ENCODE peak calls at places on chromosomes 13 and 19, in eight cellular contexts. O is cardiac muscle cell, C is ELR, A is sciatic nerve, Y is AG04450, M is left cardiac atrium, T is WTC11, Z is cardiac fibroblast. I is an unnamed sample.

GRCh38 chr19:17098326-17098725 is 22.7 kb downstream of the MYO9B start:
- DNase-seq in O (no peak), C (no peak), A (no peak), Y (no peak), M (no peak), T (no peak), Z (no peak), I (no peak)

GRCh38 chr19:29745253-29745652 is 30.2 kb upstream of the C19orf12 start:
- DNase-seq in O (peak; percentile 16), C (peak; percentile 8), A (no peak), Y (no peak), M (no peak), T (peak; percentile 69), Z (no peak), I (no peak)

GRCh38 chr19:1522838-1523237 is 1.0 kb upstream of the PLK5 start:
- DNase-seq in O (no peak), C (no peak), A (no peak), Y (no peak), M (no peak), T (no peak), Z (no peak), I (no peak)

GRCh38 chr13:34863360-34864135 is 78.5 kb upstream of the NBEA start:
- DNase-seq in O (no peak), C (peak; percentile 82), A (no peak), Y (peak; percentile 10), M (no peak), T (no peak), Z (peak; percentile 57), I (no peak)

GRCh38 chr13:29589234-29589633 is 6.3 kb downstream of the SLC7A1 start:
- DNase-seq in O (no peak), C (peak; percentile 77), A (no peak), Y (no peak), M (no peak), T (no peak), Z (no peak), I (no peak)

GRCh38 chr13:39415003-39415402 is 188.0 kb downstream of the LHFPL6 start:
- DNase-seq in O (no peak), C (no peak), A (no peak), Y (no peak), M (peak; percentile 24), T (no peak), Z (peak; percentile 96), I (no peak)

GRCh38 chr13:87999791-88000190 is 328.6 kb downstream of the SLITRK5 start:
- DNase-seq in O (peak; percentile 4), C (peak; percentile 38), A (no peak), Y (no peak), M (no peak), T (no peak), Z (no peak), I (no peak)

GRCh38 chr19:32652893-32653625 is 21.9 kb downstream of the ANKRD27 start:
- DNase-seq in O (peak; percentile 6), C (no peak), A (peak; percentile 73), Y (peak; percentile 65), M (peak; percentile 89), T (no peak), Z (peak; percentile 80), I (peak; percentile 74)

GRCh38 chr13:31042501-31043165 is 110.2 kb downstream of the TEX26 start:
- DNase-seq in O (no peak), C (no peak), A (no peak), Y (no peak), M (no peak), T (no peak), Z (no peak), I (no peak)

GRCh38 chr13:114167445-114167844 is 11.6 kb upstream of the CFAP97D2 start:
- DNase-seq in O (no peak), C (peak; percentile 39), A (no peak), Y (no peak), M (no peak), T (no peak), Z (no peak), I (no peak)

GRCh38 chr13:110648848-110649421 is 33.6 kb downstream of the NAXD start:
- DNase-seq in O (no peak), C (no peak), A (no peak), Y (no peak), M (peak; percentile 6), T (no peak), Z (no peak), I (no peak)

GRCh38 chr19:45354443-45354842 is 13.9 kb downstream of the KLC3 start:
- DNase-seq in O (no peak), C (no peak), A (no peak), Y (no peak), M (no peak), T (no peak), Z (no peak), I (no peak)

GRCh38 chr19:31214086-31214485 is 135.2 kb downstream of the TSHZ3 start:
- DNase-seq in O (no peak), C (peak; percentile 99), A (peak; percentile 66), Y (peak; percentile 98), M (peak; percentile 57), T (no peak), Z (peak; percentile 97), I (peak; percentile 51)

GRCh38 chr19:459724-460511 is 915 bp downstream of the SHC2 start:
- DNase-seq in O (peak; percentile 79), C (peak; percentile 37), A (peak; percentile 86), Y (no peak), M (peak; percentile 68), T (peak; percentile 60), Z (peak; percentile 20), I (peak; percentile 45)

GRCh38 chr19:39130337-39131254 is 5.0 kb downstream of the PAK4 start:
- DNase-seq in O (no peak), C (no peak), A (no peak), Y (no peak), M (no peak), T (no peak), Z (no peak), I (no peak)

GRCh38 chr19:16051254-16052025 is 24.9 kb upstream of the TPM4 start:
- DNase-seq in O (no peak), C (peak; percentile 33), A (no peak), Y (no peak), M (no peak), T (no peak), Z (peak; percentile 42), I (no peak)

GRCh38 chr19:55641376-55642152 is 762 bp downstream of the ZNF580 start:
- DNase-seq in O (peak; percentile 62), C (peak; percentile 53), A (no peak), Y (no peak), M (no peak), T (no peak), Z (peak; percentile 32), I (no peak)

GRCh38 chr13:112851107-112852046 is 117.6 kb upstream of the MCF2L start:
- DNase-seq in O (no peak), C (no peak), A (no peak), Y (no peak), M (no peak), T (no peak), Z (no peak), I (no peak)

GRCh38 chr19:45403781-45404556 is 900 bp downstream of the PPP1R13L start:
- DNase-seq in O (peak; percentile 76), C (peak; percentile 60), A (no peak), Y (no peak), M (peak; percentile 76), T (peak; percentile 94), Z (no peak), I (peak; percentile 71)

GRCh38 chr13:97108535-97108910 is 113.6 kb upstream of the MBNL2 start:
- DNase-seq in O (no peak), C (no peak), A (no peak), Y (no peak), M (no peak), T (no peak), Z (peak; percentile 79), I (no peak)

GRCh38 chr13:106299616-106300015 is 235.8 kb downstream of the EFNB2 start:
- DNase-seq in O (no peak), C (no peak), A (no peak), Y (no peak), M (no peak), T (no peak), Z (no peak), I (no peak)

GRCh38 chr13:70623260-70623659 is 515.0 kb upstream of the KLHL1 start:
- DNase-seq in O (no peak), C (peak; percentile 40), A (no peak), Y (no peak), M (no peak), T (no peak), Z (peak; percentile 16), I (no peak)

GRCh38 chr13:39665763-39666162 is 10.3 kb downstream of the COG6 start:
- DNase-seq in O (no peak), C (no peak), A (no peak), Y (no peak), M (no peak), T (no peak), Z (no peak), I (no peak)

GRCh38 chr13:50209646-50210045 is 194.4 kb downstream of the KCNRG start:
- DNase-seq in O (no peak), C (no peak), A (no peak), Y (no peak), M (no peak), T (no peak), Z (no peak), I (no peak)

GRCh38 chr13:70080030-70080429 is 27.6 kb upstream of the ATXN8OS start:
- DNase-seq in O (no peak), C (no peak), A (no peak), Y (no peak), M (peak; percentile 32), T (no peak), Z (no peak), I (no peak)

GRCh38 chr19:1430201-1430621 is 8.0 kb upstream of the RPS15 start:
- DNase-seq in O (no peak), C (no peak), A (no peak), Y (no peak), M (no peak), T (no peak), Z (no peak), I (no peak)

GRCh38 chr19:42115219-42115618 is 17.0 kb downstream of the POU2F2 start:
- DNase-seq in O (peak; percentile 64), C (no peak), A (no peak), Y (no peak), M (no peak), T (no peak), Z (peak; percentile 33), I (no peak)

GRCh38 chr13:104487006-104487405 is 1420.8 kb upstream of the SLC10A2 start:
- DNase-seq in O (no peak), C (no peak), A (no peak), Y (no peak), M (no peak), T (no peak), Z (peak; percentile 3), I (no peak)

GRCh38 chr13:109874921-109875454 is 88.6 kb upstream of the IRS2 start:
- DNase-seq in O (no peak), C (peak; percentile 5), A (no peak), Y (no peak), M (no peak), T (no peak), Z (peak; percentile 59), I (no peak)